ENCODE peak calls at places on chromosomes 16 and 17, in eight cellular contexts. E, W, S, O, C, D, M and V are unnamed samples.

GRCh38 chr16:1792836-1793577 is 498 bp downstream of the IGFALS start:
- DNase-seq in W (peak), C (no peak), E (no peak), O (peak), S (no peak), M (no peak), D (no peak), V (no peak)

GRCh38 chr16:87851141-87851587 is 18.1 kb downstream of the SLC7A5 start:
- DNase-seq in C (no peak), S (no peak), E (no peak), O (no peak), M (no peak), D (no peak), W (no peak), V (no peak)

GRCh38 chr17:82632461-82632860 is 15.8 kb downstream of the WDR45B start:
- DNase-seq in C (no peak), O (no peak), M (no peak), S (no peak), E (no peak), D (no peak), W (no peak), V (no peak)

GRCh38 chr17:46977348-46977747 is 1.7 kb downstream of the RPRML start:
- DNase-seq in W (no peak), D (peak), O (no peak), M (no peak), S (no peak), C (peak), E (peak), V (peak)

GRCh38 chr16:60641067-60641466 is 1395.2 kb downstream of the CDH8 start:
- DNase-seq in S (no peak), O (no peak), D (no peak), M (no peak), C (no peak), W (no peak), E (no peak), V (no peak)

GRCh38 chr17:42684929-42685556 is 2.7 kb downstream of the CNTNAP1 start:
- DNase-seq in S (no peak), E (no peak), O (no peak), D (no peak), C (no peak), W (no peak), M (no peak), V (no peak)

GRCh38 chr17:28492352-28493310 is 13.5 kb upstream of the FOXN1 start:
- DNase-seq in S (no peak), W (no peak), C (no peak), D (peak), O (no peak), M (no peak), E (no peak), V (no peak)

GRCh38 chr17:47735536-47736011 is 2.5 kb downstream of the TBX21 start:
- DNase-seq in C (no peak), W (peak), M (peak), D (no peak), O (no peak), E (no peak), S (no peak), V (peak)

GRCh38 chr16:68275611-68276191 is 11.4 kb downstream of the SLC7A6 start:
- DNase-seq in E (no peak), S (no peak), O (peak), W (no peak), D (peak), C (no peak), M (no peak), V (no peak)